ENCODE peak calls at places on chromosome X, in seven cellular contexts. E is Right ventricle myocardium superior, Y is HT1080, M is OCI-LY7, I is HTR-8/SVneo, L is GM20000, R is retina. D is an unnamed sample.

GRCh38 chrX:19174401-19175025 is 52.2 kb upstream of the ADGRG2 start:
- DNase-seq in E (peak; percentile 42), Y (peak; percentile 81), M (no peak), I (no peak), L (no peak), R (no peak), D (no peak)

GRCh38 chrX:335758-336155 is 17.2 kb upstream of the GTPBP6 start:
- DNase-seq in E (peak; percentile 19), Y (no peak), M (no peak), I (no peak), L (no peak), R (no peak), D (no peak)

GRCh38 chrX:136476501-136476900 is 11.2 kb upstream of the BRS3 start:
- DNase-seq in E (no peak), Y (no peak), M (no peak), I (no peak), L (no peak), R (no peak), D (no peak)

GRCh38 chrX:19705196-19705769 is 182.1 kb downstream of the SH3KBP1 start:
- DNase-seq in E (no peak), Y (no peak), M (no peak), I (no peak), L (no peak), R (no peak), D (no peak)

GRCh38 chrX:153645151-153645550 is 1.9 kb upstream of the DUSP9 start:
- DNase-seq in E (no peak), Y (no peak), M (no peak), I (no peak), L (peak; percentile 10), R (no peak), D (no peak)

GRCh38 chrX:134244043-134244442 is 7.1 kb downstream of the CCDC160 start:
- DNase-seq in E (no peak), Y (peak; percentile 44), M (no peak), I (no peak), L (no peak), R (no peak), D (no peak)

GRCh38 chrX:96112689-96113088 is 572.0 kb upstream of the DIAPH2 start:
- DNase-seq in E (no peak), Y (no peak), M (no peak), I (no peak), L (no peak), R (no peak), D (no peak)

GRCh38 chrX:12162420-12162819 is 24.1 kb downstream of the FRMPD4 start:
- DNase-seq in E (no peak), Y (no peak), M (no peak), I (no peak), L (no peak), R (no peak), D (no peak)

GRCh38 chrX:56994375-56995270 is 718 bp downstream of the SPIN3 start:
- DNase-seq in E (peak; percentile 25), Y (peak; percentile 0), M (no peak), I (no peak), L (no peak), R (no peak), D (no peak)

GRCh38 chrX:48826135-48826875 is at the start of gene ERAS:
- DNase-seq in E (no peak), Y (no peak), M (no peak), I (no peak), L (peak; percentile 42), R (no peak), D (no peak)

GRCh38 chrX:130125090-130125489 is 14.8 kb upstream of the ELF4 start:
- DNase-seq in E (peak; percentile 78), Y (no peak), M (no peak), I (no peak), L (no peak), R (no peak), D (no peak)

GRCh38 chrX:136168929-136169735 is 21.8 kb downstream of the FHL1 start:
- DNase-seq in E (peak; percentile 51), Y (peak; percentile 49), M (no peak), I (no peak), L (no peak), R (peak; percentile 54), D (no peak)

GRCh38 chrX:44667771-44668170 is 125.1 kb upstream of the FUNDC1 start:
- DNase-seq in E (no peak), Y (no peak), M (no peak), I (no peak), L (no peak), R (no peak), D (no peak)

GRCh38 chrX:129495941-129496340 is 27.3 kb downstream of the SMARCA1 start:
- DNase-seq in E (no peak), Y (peak; percentile 1), M (no peak), I (no peak), L (no peak), R (no peak), D (no peak)

GRCh38 chrX:38452603-38453002 is 100.2 kb downstream of the OTC start:
- DNase-seq in E (no peak), Y (no peak), M (no peak), I (no peak), L (no peak), R (no peak), D (no peak)

GRCh38 chrX:153400146-153401132 is 711 bp downstream of the PNMA6E start:
- DNase-seq in E (peak; percentile 64), Y (peak; percentile 28), M (peak; percentile 63), I (peak; percentile 5), L (peak; percentile 85), R (no peak), D (peak; percentile 35)

GRCh38 chrX:135484636-135485289 is 35.7 kb upstream of the INTS6L start:
- DNase-seq in E (no peak), Y (peak; percentile 24), M (peak; percentile 50), I (peak; percentile 3), L (peak; percentile 18), R (peak; percentile 12), D (peak; percentile 28)

GRCh38 chrX:119067023-119067739 is 5.6 kb upstream of the CT47C1 start:
- DNase-seq in E (peak; percentile 69), Y (peak; percentile 57), M (peak; percentile 43), I (peak; percentile 46), L (peak; percentile 32), R (peak; percentile 51), D (peak; percentile 14)

GRCh38 chrX:136880003-136880451 is 498 bp downstream of the RBMX start:
- DNase-seq in E (peak; percentile 41), Y (peak; percentile 15), M (peak; percentile 59), I (no peak), L (peak; percentile 5), R (no peak), D (peak; percentile 59)

GRCh38 chrX:134803551-134804183 is 145.4 kb upstream of the PLAC1 start:
- DNase-seq in E (no peak), Y (no peak), M (no peak), I (no peak), L (peak; percentile 33), R (no peak), D (peak; percentile 81)

GRCh38 chrX:15242899-15243555 is 26.9 kb downstream of the ASB9 start:
- DNase-seq in E (no peak), Y (peak; percentile 13), M (peak; percentile 20), I (peak; percentile 67), L (peak; percentile 52), R (peak; percentile 11), D (peak; percentile 17)

GRCh38 chrX:13265549-13266132 is 54.2 kb downstream of the ATXN3L start:
- DNase-seq in E (no peak), Y (no peak), M (no peak), I (no peak), L (no peak), R (no peak), D (no peak)

D was measured in central memory CD4-positive, alpha-beta T cell.